ENCODE peak calls at places on chromosomes 12 and 14, in ten cellular contexts. One of them, this sample, is unnamed.

GRCh38 chr14:33834956-33835655 is 115.8 kb downstream of the EGLN3 start:
- DNase-seq in activated T-cell treated with anti-CD3 and anti-CD28 coated beads, Interleukin-2, amount 50 U/mL, for 24 hours: no peak
- DNase-seq in stomach: no peak
- DNase-seq in NCI-H146: no peak
- DNase-seq in Caco-2: no peak
- DNase-seq in H1: no peak
- DNase-seq in mucosa of descending colon: no peak
- DNase-seq in glutamatergic neuron: no peak
- DNase-seq in hepatocyte: no peak
- DNase-seq in mammary epithelial cell: no peak
- DNase-seq in this sample: no peak

GRCh38 chr14:74426202-74426582 is at the start of gene SYNDIG1L:
- DNase-seq in activated T-cell treated with anti-CD3 and anti-CD28 coated beads, Interleukin-2, amount 50 U/mL, for 24 hours: no peak
- DNase-seq in stomach: no peak
- DNase-seq in NCI-H146: no peak
- DNase-seq in Caco-2: no peak
- DNase-seq in H1: no peak
- DNase-seq in mucosa of descending colon: no peak
- DNase-seq in glutamatergic neuron: no peak
- DNase-seq in hepatocyte: no peak
- DNase-seq in mammary epithelial cell: no peak
- DNase-seq in this sample: no peak

GRCh38 chr12:27966870-27967269 is 5.7 kb downstream of the PTHLH start:
- DNase-seq in activated T-cell treated with anti-CD3 and anti-CD28 coated beads, Interleukin-2, amount 50 U/mL, for 24 hours: no peak
- DNase-seq in stomach: no peak
- DNase-seq in NCI-H146: no peak
- DNase-seq in Caco-2: peak; percentile 19
- DNase-seq in H1: no peak
- DNase-seq in mucosa of descending colon: no peak
- DNase-seq in glutamatergic neuron: no peak
- DNase-seq in hepatocyte: peak; percentile 9
- DNase-seq in mammary epithelial cell: peak; percentile 96
- DNase-seq in this sample: no peak

GRCh38 chr12:131897875-131898274 is 3.5 kb downstream of the ULK1 start:
- DNase-seq in activated T-cell treated with anti-CD3 and anti-CD28 coated beads, Interleukin-2, amount 50 U/mL, for 24 hours: no peak
- DNase-seq in stomach: no peak
- DNase-seq in NCI-H146: no peak
- DNase-seq in Caco-2: no peak
- DNase-seq in H1: no peak
- DNase-seq in mucosa of descending colon: peak; percentile 23
- DNase-seq in glutamatergic neuron: no peak
- DNase-seq in hepatocyte: no peak
- DNase-seq in mammary epithelial cell: no peak
- DNase-seq in this sample: no peak

GRCh38 chr12:57552692-57553321 is 3.0 kb downstream of the KIF5A start:
- DNase-seq in activated T-cell treated with anti-CD3 and anti-CD28 coated beads, Interleukin-2, amount 50 U/mL, for 24 hours: no peak
- DNase-seq in stomach: no peak
- DNase-seq in NCI-H146: no peak
- DNase-seq in Caco-2: no peak
- DNase-seq in H1: no peak
- DNase-seq in mucosa of descending colon: no peak
- DNase-seq in glutamatergic neuron: no peak
- DNase-seq in hepatocyte: no peak
- DNase-seq in mammary epithelial cell: no peak
- DNase-seq in this sample: no peak

GRCh38 chr12:76138656-76139055 is 54.2 kb upstream of the NAP1L1 start:
- DNase-seq in activated T-cell treated with anti-CD3 and anti-CD28 coated beads, Interleukin-2, amount 50 U/mL, for 24 hours: no peak
- DNase-seq in stomach: no peak
- DNase-seq in NCI-H146: no peak
- DNase-seq in Caco-2: no peak
- DNase-seq in H1: no peak
- DNase-seq in mucosa of descending colon: no peak
- DNase-seq in glutamatergic neuron: no peak
- DNase-seq in hepatocyte: no peak
- DNase-seq in mammary epithelial cell: no peak
- DNase-seq in this sample: no peak

GRCh38 chr14:36690301-36691020 is 28.8 kb downstream of the PAX9 start:
- DNase-seq in activated T-cell treated with anti-CD3 and anti-CD28 coated beads, Interleukin-2, amount 50 U/mL, for 24 hours: no peak
- DNase-seq in stomach: no peak
- DNase-seq in NCI-H146: no peak
- DNase-seq in Caco-2: no peak
- DNase-seq in H1: no peak
- DNase-seq in mucosa of descending colon: no peak
- DNase-seq in glutamatergic neuron: no peak
- DNase-seq in hepatocyte: no peak
- DNase-seq in mammary epithelial cell: peak; percentile 27
- DNase-seq in this sample: no peak

GRCh38 chr12:48696626-48697025 is 14.6 kb upstream of the KANSL2 start:
- DNase-seq in activated T-cell treated with anti-CD3 and anti-CD28 coated beads, Interleukin-2, amount 50 U/mL, for 24 hours: no peak
- DNase-seq in stomach: no peak
- DNase-seq in NCI-H146: no peak
- DNase-seq in Caco-2: no peak
- DNase-seq in H1: no peak
- DNase-seq in mucosa of descending colon: no peak
- DNase-seq in glutamatergic neuron: no peak
- DNase-seq in hepatocyte: no peak
- DNase-seq in mammary epithelial cell: no peak
- DNase-seq in this sample: no peak

GRCh38 chr14:88895116-88895515 is 70.7 kb downstream of the TTC8 start:
- DNase-seq in activated T-cell treated with anti-CD3 and anti-CD28 coated beads, Interleukin-2, amount 50 U/mL, for 24 hours: no peak
- DNase-seq in stomach: no peak
- DNase-seq in NCI-H146: peak; percentile 3
- DNase-seq in Caco-2: no peak
- DNase-seq in H1: no peak
- DNase-seq in mucosa of descending colon: no peak
- DNase-seq in glutamatergic neuron: no peak
- DNase-seq in hepatocyte: peak; percentile 47
- DNase-seq in mammary epithelial cell: peak; percentile 44
- DNase-seq in this sample: no peak

GRCh38 chr14:105092912-105093425 is 27.7 kb upstream of the GPR132 start:
- DNase-seq in activated T-cell treated with anti-CD3 and anti-CD28 coated beads, Interleukin-2, amount 50 U/mL, for 24 hours: peak; percentile 82
- DNase-seq in stomach: peak; percentile 70
- DNase-seq in NCI-H146: peak; percentile 64
- DNase-seq in Caco-2: peak; percentile 70
- DNase-seq in H1: no peak
- DNase-seq in mucosa of descending colon: peak; percentile 82
- DNase-seq in glutamatergic neuron: no peak
- DNase-seq in hepatocyte: peak; percentile 90
- DNase-seq in mammary epithelial cell: peak; percentile 45
- DNase-seq in this sample: peak; percentile 84

GRCh38 chr14:55180434-55180833 is 11.0 kb downstream of the DLGAP5 start:
- DNase-seq in activated T-cell treated with anti-CD3 and anti-CD28 coated beads, Interleukin-2, amount 50 U/mL, for 24 hours: no peak
- DNase-seq in stomach: no peak
- DNase-seq in NCI-H146: no peak
- DNase-seq in Caco-2: no peak
- DNase-seq in H1: no peak
- DNase-seq in mucosa of descending colon: no peak
- DNase-seq in glutamatergic neuron: no peak
- DNase-seq in hepatocyte: no peak
- DNase-seq in mammary epithelial cell: peak; percentile 14
- DNase-seq in this sample: no peak

GRCh38 chr14:51298895-51299294 is 58.8 kb downstream of the TMX1 start:
- DNase-seq in activated T-cell treated with anti-CD3 and anti-CD28 coated beads, Interleukin-2, amount 50 U/mL, for 24 hours: no peak
- DNase-seq in stomach: no peak
- DNase-seq in NCI-H146: no peak
- DNase-seq in Caco-2: no peak
- DNase-seq in H1: no peak
- DNase-seq in mucosa of descending colon: no peak
- DNase-seq in glutamatergic neuron: no peak
- DNase-seq in hepatocyte: no peak
- DNase-seq in mammary epithelial cell: no peak
- DNase-seq in this sample: no peak

GRCh38 chr14:73153272-73153671 is 17.0 kb downstream of the PSEN1 start:
- DNase-seq in activated T-cell treated with anti-CD3 and anti-CD28 coated beads, Interleukin-2, amount 50 U/mL, for 24 hours: no peak
- DNase-seq in stomach: no peak
- DNase-seq in NCI-H146: no peak
- DNase-seq in Caco-2: no peak
- DNase-seq in H1: no peak
- DNase-seq in mucosa of descending colon: no peak
- DNase-seq in glutamatergic neuron: no peak
- DNase-seq in hepatocyte: no peak
- DNase-seq in mammary epithelial cell: no peak
- DNase-seq in this sample: no peak

GRCh38 chr12:74412607-74413230 is 124.9 kb upstream of the ATXN7L3B start:
- DNase-seq in activated T-cell treated with anti-CD3 and anti-CD28 coated beads, Interleukin-2, amount 50 U/mL, for 24 hours: no peak
- DNase-seq in stomach: no peak
- DNase-seq in NCI-H146: peak; percentile 12
- DNase-seq in Caco-2: no peak
- DNase-seq in H1: no peak
- DNase-seq in mucosa of descending colon: no peak
- DNase-seq in glutamatergic neuron: no peak
- DNase-seq in hepatocyte: peak; percentile 28
- DNase-seq in mammary epithelial cell: no peak
- DNase-seq in this sample: no peak

This sample was measured in activated naive CD8-positive, alpha-beta T cell treated with anti-CD3 and anti-CD28 coated beads, Interleukin-2, amount 10 ng/mL, durations not matched to agents 7 days and 5 days.